ENCODE peak calls at places on chromosomes 4 and X, in ten cellular contexts. C is WTC11; E is MV-4-11; U is G401; X is activated T-cell treated with anti-CD3 and anti-CD28 coated beads, Interleukin-2, amount 50 U/mL, for 48 hours; F is cardiac muscle cell; Q is left colon; T is GM03348; J is immature natural killer cell; M is T-helper 1 cell. D is an unnamed sample.

GRCh38 chr4:180099962-180100361 is 2143.2 kb upstream of the TENM3 start:
- DNase-seq in J (no peak), U (no peak), F (no peak), Q (no peak), X (no peak), M (no peak), C (no peak), T (no peak), E (peak), D (peak)

GRCh38 chrX:55451990-55452824 is at the start of gene MAGEH1:
- DNase-seq in E (peak), X (peak), Q (peak), M (peak), T (peak), F (peak), C (peak), U (peak), J (peak), D (peak)

GRCh38 chr4:175412744-175413143 is 399.3 kb downstream of the GPM6A start:
- DNase-seq in F (peak), J (no peak), X (no peak), T (peak), U (no peak), C (no peak), M (no peak), Q (no peak), E (no peak), D (peak)

GRCh38 chr4:74418063-74418670 is 26.8 kb upstream of the AREG start:
- DNase-seq in U (no peak), F (peak), M (no peak), T (peak), J (no peak), Q (no peak), X (no peak), E (no peak), C (no peak), D (no peak)

GRCh38 chr4:61408163-61408562 is 208.0 kb downstream of the ADGRL3 start:
- DNase-seq in T (no peak), M (no peak), X (no peak), E (no peak), U (no peak), Q (no peak), C (no peak), F (no peak), J (no peak), D (no peak)

GRCh38 chr4:7646384-7647061 is 211.8 kb upstream of the PSAPL1 start:
- DNase-seq in X (no peak), J (peak), T (no peak), C (no peak), Q (no peak), E (no peak), U (no peak), F (peak), M (no peak), D (no peak)

GRCh38 chr4:187504974-187505797 is 490.4 kb upstream of the ZFP42 start:
- DNase-seq in F (no peak), T (no peak), Q (no peak), J (no peak), U (no peak), C (no peak), E (peak), M (no peak), X (no peak), D (no peak)

GRCh38 chr4:169416997-169417396 is 146.2 kb upstream of the SH3RF1 start:
- DNase-seq in F (no peak), U (no peak), T (no peak), C (no peak), Q (no peak), M (no peak), X (no peak), J (no peak), E (no peak), D (no peak)

GRCh38 chr4:27154706-27155105 is 294.1 kb downstream of the STIM2 start:
- DNase-seq in C (no peak), U (no peak), X (no peak), E (peak), Q (no peak), T (peak), J (peak), F (peak), M (no peak), D (no peak)

GRCh38 chr4:163448541-163449203 is 24.9 kb downstream of the TKTL2 start:
- DNase-seq in U (no peak), M (no peak), X (no peak), F (peak), Q (no peak), E (no peak), J (no peak), T (peak), C (no peak), D (no peak)

GRCh38 chrX:132614297-132614696 is 125.5 kb upstream of the MBNL3 start:
- DNase-seq in X (no peak), T (peak), E (no peak), J (no peak), C (peak), M (no peak), Q (no peak), F (no peak), U (no peak), D (peak)

GRCh38 chrX:4277122-4277521 is 563.7 kb upstream of the PRKX start:
- DNase-seq in X (no peak), T (no peak), U (no peak), J (no peak), E (no peak), F (no peak), M (no peak), C (no peak), Q (no peak), D (peak)

GRCh38 chrX:153820601-153821000 is 9.7 kb downstream of the PDZD4 start:
- DNase-seq in X (no peak), M (no peak), U (no peak), C (no peak), T (no peak), J (no peak), E (no peak), F (no peak), Q (no peak), D (no peak)

GRCh38 chr4:183912585-183912984 is 7.5 kb downstream of the STOX2 start:
- DNase-seq in M (no peak), J (no peak), X (no peak), Q (no peak), C (no peak), U (no peak), E (no peak), T (no peak), F (peak), D (no peak)

GRCh38 chr4:183691006-183691405 is 31.9 kb downstream of the TRAPPC11 start:
- DNase-seq in E (no peak), T (no peak), X (no peak), J (no peak), F (no peak), U (no peak), M (no peak), Q (no peak), C (no peak), D (no peak)